ENCODE peak calls at places on chromosomes 3 and 15, in five cellular contexts. Y, C, P, U and F are unnamed samples. For H3K9me3, the result is how much of the 10 kb centered on the place peaks cover.

GRCh38 chr3:170232266-170232665 is 10.0 kb downstream of the PRKCI start:
- DNase-seq in Y (no peak), C (peak), P (no peak), U (no peak), F (no peak)

GRCh38 chr15:48285329-48286214 is 45.7 kb upstream of the DUT start:
- DNase-seq in Y (no peak), C (peak), P (peak), U (peak), F (peak)

GRCh38 chr3:65945480-65945879 is 93.2 kb downstream of the MAGI1 start:
- DNase-seq in Y (no peak), C (no peak), P (no peak), U (no peak), F (no peak)

GRCh38 chr15:62591842-62592838 is 427.1 kb upstream of the C2CD4B start:
- DNase-seq in Y (no peak), C (no peak), P (no peak), U (no peak), F (no peak)

GRCh38 chr15:39133201-39133600 is 447.7 kb upstream of the THBS1 start:
- DNase-seq in Y (no peak), C (no peak), P (no peak), U (no peak), F (no peak)

GRCh38 chr3:108088697-108089096 is 2.1 kb downstream of the CD47 start:
- DNase-seq in Y (no peak), C (no peak), P (no peak), U (no peak), F (no peak)

GRCh38 chr3:182954553-182954952 is 25.8 kb downstream of the DCUN1D1 start:
- DNase-seq in Y (no peak), C (no peak), P (no peak), U (no peak), F (no peak)

GRCh38 chr3:30578479-30578878 is 27.9 kb upstream of the TGFBR2 start:
- DNase-seq in Y (no peak), C (peak), P (peak), U (peak), F (peak)

GRCh38 chr3:108293858-108294257 is 2.5 kb upstream of the HHLA2 start:
- DNase-seq in Y (no peak), C (no peak), P (no peak), U (no peak), F (no peak)

GRCh38 chr15:25846377-25846776 is 16.8 kb downstream of the ATP10A start:
- DNase-seq in Y (no peak), C (no peak), P (no peak), U (no peak), F (peak)

GRCh38 chr3:98807011-98807410 is 43.9 kb downstream of the ST3GAL6 start:
- DNase-seq in Y (no peak), C (no peak), P (no peak), U (no peak), F (no peak)

GRCh38 chr3:184954251-184954650 is 142.3 kb downstream of the VPS8 start:
- DNase-seq in Y (peak), C (no peak), P (no peak), U (no peak), F (peak)

GRCh38 chr3:60399861-60400845 is 851.1 kb downstream of the FHIT start:
- DNase-seq in Y (no peak), C (no peak), P (no peak), U (no peak), F (no peak)

GRCh38 chr15:69081310-69082004 is 67.0 kb downstream of the NOX5 start:
- DNase-seq in Y (peak), C (peak), P (no peak), U (peak), F (peak)

GRCh38 chr3:120350431-120350941 is 1.3 kb upstream of the LRRC58 start:
- DNase-seq in Y (peak), C (peak), P (no peak), U (peak), F (peak)

GRCh38 chr3:150825192-150825915 is 62.4 kb upstream of the SIAH2 start:
- DNase-seq in Y (no peak), C (no peak), P (no peak), U (no peak), F (no peak)

GRCh38 chr15:39624806-39625205 is 43.9 kb downstream of the THBS1 start:
- DNase-seq in Y (peak), C (no peak), P (no peak), U (peak), F (peak)

GRCh38 chr3:89372456-89372855 is 265.0 kb downstream of the EPHA3 start:
- DNase-seq in Y (no peak), C (no peak), P (no peak), U (no peak), F (no peak)

GRCh38 chr3:52891164-52891563 is 6.2 kb downstream of the STIMATE start:
- DNase-seq in Y (no peak), C (no peak), P (no peak), U (no peak), F (no peak)

GRCh38 chr15:101407439-101407838 is 82.1 kb downstream of the PCSK6 start:
- DNase-seq in Y (no peak), C (no peak), P (no peak), U (no peak), F (no peak)

GRCh38 chr3:59101091-59101738 is 51.4 kb upstream of the CFAP20DC start:
- DNase-seq in Y (no peak), C (no peak), P (no peak), U (no peak), F (no peak)

GRCh38 chr3:36428444-36428843 is 48.1 kb downstream of the STAC start:
- DNase-seq in Y (no peak), C (no peak), P (no peak), U (no peak), F (no peak)

GRCh38 chr3:172538368-172539264 is 15.4 kb upstream of the TNFSF10 start:
- DNase-seq in Y (no peak), C (no peak), P (no peak), U (no peak), F (no peak)
- H3K27ac ChIP-seq in Y (no peak), C (no peak), P (no peak), U (peak), F (no peak)

GRCh38 chr3:128988286-128988685 is 5.6 kb downstream of the CFAP92 start:
- DNase-seq in Y (no peak), C (no peak), P (no peak), U (no peak), F (no peak)

GRCh38 chr3:128987701-128988100 is 6.2 kb downstream of the CFAP92 start:
- DNase-seq in Y (no peak), C (no peak), P (no peak), U (no peak), F (no peak)

GRCh38 chr3:128984596-128984995 is 9.3 kb downstream of the CFAP92 start:
- DNase-seq in Y (no peak), C (no peak), P (no peak), U (no peak), F (no peak)

GRCh38 chr3:128983293-128984069 is 10.4 kb downstream of the CFAP92 start:
- DNase-seq in Y (no peak), C (no peak), P (no peak), U (no peak), F (no peak)

DNA sequence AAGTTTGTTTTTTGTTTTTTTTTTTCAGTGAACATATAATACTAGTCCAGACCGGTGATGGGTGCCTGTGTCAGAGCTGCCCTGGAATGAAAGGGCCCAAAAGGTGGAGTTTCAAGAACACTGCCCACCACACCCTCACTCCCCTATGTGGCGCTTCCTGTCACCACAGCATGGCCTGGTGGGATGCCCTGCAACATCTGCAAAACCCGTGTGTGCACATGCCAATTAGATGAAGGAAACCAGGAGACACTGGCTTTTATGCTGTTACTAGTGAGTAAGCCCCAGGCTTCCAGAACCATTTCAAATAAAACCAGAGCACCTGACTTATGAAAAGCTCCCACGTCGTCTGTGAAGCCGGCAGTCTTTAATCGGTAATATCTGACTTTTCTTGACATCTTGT is 6.6 kb downstream of the CFAP92 start:
- DNase-seq in Y (no peak), C (no peak), P (no peak), U (no peak), F (no peak)
- H3K9me3 ChIP-seq in Y (under half), C (under half), P (under half), U (under half), F (under half)

GRCh38 chr3:115974940-115975339 is 351.6 kb downstream of the GAP43 start:
- DNase-seq in Y (no peak), C (no peak), P (no peak), U (no peak), F (no peak)

GRCh38 chr3:115980709-115981108 is 357.4 kb downstream of the GAP43 start:
- DNase-seq in Y (no peak), C (no peak), P (no peak), U (no peak), F (no peak)

GRCh38 chr3:115977866-115978265 is 354.6 kb downstream of the GAP43 start:
- DNase-seq in Y (no peak), C (no peak), P (no peak), U (no peak), F (no peak)

GRCh38 chr3:115975796-115976195 is 352.5 kb downstream of the GAP43 start:
- DNase-seq in Y (no peak), C (no peak), P (no peak), U (no peak), F (no peak)

GRCh38 chr3:115975353-115975752 is 352.0 kb downstream of the GAP43 start:
- DNase-seq in Y (no peak), C (no peak), P (no peak), U (no peak), F (no peak)
- H3K4me3 ChIP-seq in Y (no peak), C (no peak), P (no peak), U (no peak), F (no peak)

GRCh38 chr3:115022214-115022613 is 124.9 kb downstream of the ZBTB20 start:
- DNase-seq in Y (no peak), C (no peak), P (no peak), U (no peak), F (no peak)

GRCh38 chr3:115019900-115020299 is 127.2 kb downstream of the ZBTB20 start:
- DNase-seq in Y (no peak), C (peak), P (no peak), U (no peak), F (no peak)

GRCh38 chr3:115018694-115019093 is 128.4 kb downstream of the ZBTB20 start:
- DNase-seq in Y (no peak), C (no peak), P (no peak), U (no peak), F (no peak)

GRCh38 chr3:115022835-115023398 is 124.2 kb downstream of the ZBTB20 start:
- DNase-seq in Y (no peak), C (no peak), P (no peak), U (no peak), F (no peak)

DNA sequence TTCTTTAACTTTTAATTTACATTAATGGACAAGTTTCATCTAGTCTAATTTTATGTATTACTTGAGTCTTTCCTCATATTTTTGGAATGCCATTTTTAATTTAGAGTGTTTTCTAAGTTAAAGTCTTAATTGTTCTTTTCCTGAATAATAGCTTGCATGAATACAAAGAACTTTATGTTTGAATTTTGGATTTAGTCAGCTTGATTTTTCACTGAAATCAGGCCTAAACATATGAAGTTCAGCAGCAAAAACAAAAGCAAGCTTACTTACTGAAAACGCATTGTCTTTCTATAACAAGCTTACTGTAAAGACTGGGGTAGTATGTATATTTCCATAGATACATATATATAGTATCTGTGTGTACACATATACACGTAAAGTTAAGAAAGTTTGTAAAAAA is 126.0 kb downstream of the ZBTB20 start:
- DNase-seq in Y (no peak), C (no peak), P (no peak), U (no peak), F (no peak)
- H3K27ac ChIP-seq in Y (no peak), C (no peak), P (no peak), U (peak), F (no peak)